ENCODE peak calls at places on chromosome 5, in six cellular contexts. H is epithelial cell of esophagus, L is NCI-H460, D is NT2/D1, G is lung microvascular endothelial cell, F is left ventricle myocardium inferior. J is an unnamed sample.

GRCh38 chr5:28275931-28276330 is 1237.5 kb upstream of the CDH9 start:
- DNase-seq in H (no peak), L (no peak), D (no peak), G (no peak), F (no peak), J (no peak)

GRCh38 chr5:17118631-17119030 is 98.8 kb upstream of the BASP1 start:
- DNase-seq in H (peak; percentile 95), L (peak; percentile 84), D (no peak), G (peak; percentile 84), F (no peak), J (peak; percentile 80)

GRCh38 chr5:50655810-50656205 is 10.6 kb upstream of the PARP8 start:
- DNase-seq in H (peak; percentile 73), L (no peak), D (no peak), G (no peak), F (no peak), J (no peak)

GRCh38 chr5:68251386-68251785 is 35.8 kb downstream of the PIK3R1 start:
- DNase-seq in H (peak; percentile 42), L (no peak), D (no peak), G (peak; percentile 25), F (peak; percentile 27), J (no peak)

GRCh38 chr5:150164640-150165039 is 1.9 kb upstream of the CDX1 start:
- DNase-seq in H (no peak), L (no peak), D (no peak), G (peak; percentile 23), F (peak; percentile 39), J (no peak)

GRCh38 chr5:144468542-144468941 is 297.9 kb downstream of the KCTD16 start:
- DNase-seq in H (no peak), L (no peak), D (no peak), G (no peak), F (no peak), J (no peak)

GRCh38 chr5:149732500-149733128 is 2.5 kb downstream of the PPARGC1B start:
- DNase-seq in H (peak; percentile 45), L (no peak), D (no peak), G (no peak), F (peak; percentile 58), J (no peak)

GRCh38 chr5:125483609-125484008 is 737.2 kb upstream of the ZNF608 start:
- DNase-seq in H (no peak), L (no peak), D (no peak), G (no peak), F (no peak), J (no peak)

GRCh38 chr5:156755421-156756087 is 94.5 kb upstream of the PPP1R2B start:
- DNase-seq in H (no peak), L (no peak), D (no peak), G (no peak), F (no peak), J (no peak)

GRCh38 chr5:139648205-139649081 is at the start of gene CXXC5:
- DNase-seq in H (peak; percentile 82), L (peak; percentile 61), D (no peak), G (peak; percentile 91), F (peak; percentile 90), J (peak; percentile 69)

GRCh38 chr5:55597014-55597981 is 62.5 kb upstream of the PLPP1 start:
- DNase-seq in H (peak; percentile 98), L (peak; percentile 25), D (no peak), G (peak; percentile 52), F (peak; percentile 55), J (peak; percentile 82)

GRCh38 chr5:74288448-74289109 is 351.9 kb downstream of the ENC1 start:
- DNase-seq in H (no peak), L (no peak), D (no peak), G (no peak), F (peak; percentile 16), J (no peak)

GRCh38 chr5:125266106-125266505 is 519.7 kb upstream of the ZNF608 start:
- DNase-seq in H (no peak), L (no peak), D (no peak), G (no peak), F (no peak), J (no peak)